ENCODE peak calls at places on chromosomes 7 and 10, in six cellular contexts. One of them, this sample, is unnamed.

GRCh38 chr10:5560844-5561703 is 36.3 kb downstream of the CALML3 start:
- DNase-seq in AG04450: no peak
- DNase-seq in lower leg skin: no peak
- DNase-seq in sigmoid colon: peak
- DNase-seq in GM12865: no peak
- DNase-seq in CD4-positive, alpha-beta T cell: peak
- DNase-seq in this sample: no peak

GRCh38 chr7:44461387-44461786 is 29.1 kb downstream of the NUDCD3 start:
- DNase-seq in AG04450: peak
- DNase-seq in lower leg skin: no peak
- DNase-seq in sigmoid colon: no peak
- DNase-seq in GM12865: peak
- DNase-seq in CD4-positive, alpha-beta T cell: no peak
- DNase-seq in this sample: no peak

GRCh38 chr10:62636825-62637248 is 167.7 kb upstream of the ADO start:
- DNase-seq in AG04450: no peak
- DNase-seq in lower leg skin: no peak
- DNase-seq in sigmoid colon: no peak
- DNase-seq in GM12865: peak
- DNase-seq in CD4-positive, alpha-beta T cell: no peak
- DNase-seq in this sample: no peak

GRCh38 chr7:155807013-155807804 is 5.1 kb downstream of the SHH start:
- DNase-seq in AG04450: no peak
- DNase-seq in lower leg skin: no peak
- DNase-seq in sigmoid colon: no peak
- DNase-seq in GM12865: no peak
- DNase-seq in CD4-positive, alpha-beta T cell: no peak
- DNase-seq in this sample: no peak

GRCh38 chr7:117479480-117480224 is at the start of gene CFTR:
- DNase-seq in AG04450: no peak
- DNase-seq in lower leg skin: no peak
- DNase-seq in sigmoid colon: no peak
- DNase-seq in GM12865: no peak
- DNase-seq in CD4-positive, alpha-beta T cell: no peak
- DNase-seq in this sample: peak

GRCh38 chr7:32670105-32670504 is 174.8 kb downstream of the AVL9 start:
- DNase-seq in AG04450: no peak
- DNase-seq in lower leg skin: no peak
- DNase-seq in sigmoid colon: no peak
- DNase-seq in GM12865: no peak
- DNase-seq in CD4-positive, alpha-beta T cell: no peak
- DNase-seq in this sample: no peak

GRCh38 chr10:11724938-11725776 is 17.0 kb upstream of the ECHDC3 start:
- DNase-seq in AG04450: peak
- DNase-seq in lower leg skin: no peak
- DNase-seq in sigmoid colon: no peak
- DNase-seq in GM12865: peak
- DNase-seq in CD4-positive, alpha-beta T cell: no peak
- DNase-seq in this sample: no peak

GRCh38 chr7:19557726-19558470 is 150.9 kb downstream of the POLR1F start:
- DNase-seq in AG04450: no peak
- DNase-seq in lower leg skin: no peak
- DNase-seq in sigmoid colon: no peak
- DNase-seq in GM12865: no peak
- DNase-seq in CD4-positive, alpha-beta T cell: no peak
- DNase-seq in this sample: no peak

GRCh38 chr7:151687523-151688235 is 168.0 kb upstream of the RHEB start:
- DNase-seq in AG04450: peak
- DNase-seq in lower leg skin: peak
- DNase-seq in sigmoid colon: peak
- DNase-seq in GM12865: no peak
- DNase-seq in CD4-positive, alpha-beta T cell: no peak
- DNase-seq in this sample: peak

GRCh38 chr7:5539013-5539411 is 115.4 kb upstream of the TNRC18 start:
- DNase-seq in AG04450: no peak
- DNase-seq in lower leg skin: no peak
- DNase-seq in sigmoid colon: no peak
- DNase-seq in GM12865: no peak
- DNase-seq in CD4-positive, alpha-beta T cell: no peak
- DNase-seq in this sample: no peak

DNA sequence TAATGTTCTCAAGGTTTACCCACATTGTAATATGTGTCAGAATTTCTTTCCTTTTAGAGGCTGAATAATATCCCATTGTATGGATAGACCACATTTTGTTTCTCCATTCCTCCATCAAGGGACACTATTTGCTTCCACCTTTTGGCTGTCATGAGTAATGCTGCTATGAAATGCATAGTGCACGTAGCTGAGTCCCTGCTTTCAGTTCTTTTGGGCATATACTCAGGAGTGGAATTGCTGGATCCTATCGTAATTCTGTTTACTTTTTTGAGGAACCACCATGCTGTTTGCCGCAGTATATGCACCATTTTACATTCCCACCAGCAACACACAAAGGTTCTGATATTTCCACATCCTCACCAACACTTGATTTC is 60.0 kb downstream of the PRF1 start:
- DNase-seq in AG04450: no peak
- DNase-seq in lower leg skin: no peak
- DNase-seq in sigmoid colon: no peak
- DNase-seq in GM12865: no peak
- DNase-seq in CD4-positive, alpha-beta T cell: no peak
- DNase-seq in this sample: no peak
- TF ChIP-seq CTCF in AG04450: peak
- TF ChIP-seq CTCF in lower leg skin: no peak
- TF ChIP-seq CTCF in sigmoid colon: no peak
- TF ChIP-seq CTCF in GM12865: peak
- TF ChIP-seq CTCF in CD4-positive, alpha-beta T cell: no peak
- TF ChIP-seq CTCF in this sample: no peak

DNA sequence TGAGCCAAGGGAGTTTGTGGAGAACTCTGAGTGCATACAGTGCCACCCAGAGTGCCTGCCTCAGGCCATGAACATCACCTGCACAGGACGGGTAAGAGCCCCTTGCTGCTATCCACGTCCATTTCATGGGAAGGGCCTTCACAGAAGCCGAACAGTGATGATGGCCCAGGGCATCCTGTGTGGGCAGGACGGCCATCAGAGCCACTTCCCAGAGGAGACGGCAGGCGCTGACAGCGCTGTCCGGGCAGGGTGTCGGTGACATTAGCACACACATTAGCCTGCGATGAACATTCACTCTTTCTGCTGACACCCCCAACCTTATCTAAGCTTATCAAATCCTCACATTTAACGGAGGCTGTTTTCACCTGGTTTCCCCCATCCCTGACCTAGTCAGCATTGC is 144.9 kb downstream of the EGFR start:
- DNase-seq in AG04450: no peak
- DNase-seq in lower leg skin: no peak
- DNase-seq in sigmoid colon: no peak
- DNase-seq in GM12865: no peak
- DNase-seq in CD4-positive, alpha-beta T cell: no peak
- DNase-seq in this sample: no peak
- TF ChIP-seq CTCF in AG04450: no peak
- TF ChIP-seq CTCF in lower leg skin: no peak
- TF ChIP-seq CTCF in sigmoid colon: no peak
- TF ChIP-seq CTCF in GM12865: no peak
- TF ChIP-seq CTCF in CD4-positive, alpha-beta T cell: no peak
- TF ChIP-seq CTCF in this sample: no peak

GRCh38 chr7:122803323-122803722 is 82.9 kb downstream of the CADPS2 start:
- DNase-seq in AG04450: no peak
- DNase-seq in lower leg skin: no peak
- DNase-seq in sigmoid colon: no peak
- DNase-seq in GM12865: peak
- DNase-seq in CD4-positive, alpha-beta T cell: no peak
- DNase-seq in this sample: no peak
- TF ChIP-seq CTCF in AG04450: no peak
- TF ChIP-seq CTCF in lower leg skin: no peak
- TF ChIP-seq CTCF in sigmoid colon: no peak
- TF ChIP-seq CTCF in GM12865: peak
- TF ChIP-seq CTCF in CD4-positive, alpha-beta T cell: no peak
- TF ChIP-seq CTCF in this sample: peak

GRCh38 chr7:40186586-40186985 is 51.8 kb downstream of the SUGCT start:
- DNase-seq in AG04450: no peak
- DNase-seq in lower leg skin: no peak
- DNase-seq in sigmoid colon: no peak
- DNase-seq in GM12865: no peak
- DNase-seq in CD4-positive, alpha-beta T cell: no peak
- DNase-seq in this sample: no peak
- TF ChIP-seq CTCF in AG04450: no peak
- TF ChIP-seq CTCF in lower leg skin: no peak
- TF ChIP-seq CTCF in sigmoid colon: no peak
- TF ChIP-seq CTCF in GM12865: no peak
- TF ChIP-seq CTCF in CD4-positive, alpha-beta T cell: no peak
- TF ChIP-seq CTCF in this sample: no peak

GRCh38 chr7:16801111-16801542 is 3.7 kb downstream of the AGR2 start:
- DNase-seq in AG04450: peak
- DNase-seq in lower leg skin: no peak
- DNase-seq in sigmoid colon: no peak
- DNase-seq in GM12865: peak
- DNase-seq in CD4-positive, alpha-beta T cell: no peak
- DNase-seq in this sample: no peak
- TF ChIP-seq CTCF in AG04450: peak
- TF ChIP-seq CTCF in lower leg skin: no peak
- TF ChIP-seq CTCF in sigmoid colon: no peak
- TF ChIP-seq CTCF in GM12865: peak
- TF ChIP-seq CTCF in CD4-positive, alpha-beta T cell: peak
- TF ChIP-seq CTCF in this sample: peak

GRCh38 chr7:130362251-130362650 is 17.6 kb downstream of the CPA5 start:
- DNase-seq in AG04450: no peak
- DNase-seq in lower leg skin: no peak
- DNase-seq in sigmoid colon: peak
- DNase-seq in GM12865: no peak
- DNase-seq in CD4-positive, alpha-beta T cell: no peak
- DNase-seq in this sample: no peak
- TF ChIP-seq CTCF in AG04450: no peak
- TF ChIP-seq CTCF in lower leg skin: no peak
- TF ChIP-seq CTCF in sigmoid colon: no peak
- TF ChIP-seq CTCF in GM12865: no peak
- TF ChIP-seq CTCF in CD4-positive, alpha-beta T cell: no peak
- TF ChIP-seq CTCF in this sample: no peak

GRCh38 chr7:124843336-124843735 is 77.7 kb upstream of the GPR37 start:
- DNase-seq in AG04450: no peak
- DNase-seq in lower leg skin: no peak
- DNase-seq in sigmoid colon: no peak
- DNase-seq in GM12865: no peak
- DNase-seq in CD4-positive, alpha-beta T cell: no peak
- DNase-seq in this sample: no peak

GRCh38 chr7:124839687-124840086 is 74.1 kb upstream of the GPR37 start:
- DNase-seq in AG04450: no peak
- DNase-seq in lower leg skin: no peak
- DNase-seq in sigmoid colon: no peak
- DNase-seq in GM12865: no peak
- DNase-seq in CD4-positive, alpha-beta T cell: no peak
- DNase-seq in this sample: no peak

GRCh38 chr7:124840435-124840834 is 74.8 kb upstream of the GPR37 start:
- DNase-seq in AG04450: no peak
- DNase-seq in lower leg skin: no peak
- DNase-seq in sigmoid colon: no peak
- DNase-seq in GM12865: no peak
- DNase-seq in CD4-positive, alpha-beta T cell: no peak
- DNase-seq in this sample: no peak
- TF ChIP-seq CTCF in AG04450: peak
- TF ChIP-seq CTCF in lower leg skin: no peak
- TF ChIP-seq CTCF in sigmoid colon: no peak
- TF ChIP-seq CTCF in GM12865: no peak
- TF ChIP-seq CTCF in CD4-positive, alpha-beta T cell: no peak
- TF ChIP-seq CTCF in this sample: peak

GRCh38 chr10:111277685-111278084 is 200.9 kb downstream of the ADRA2A start:
- DNase-seq in AG04450: no peak
- DNase-seq in lower leg skin: no peak
- DNase-seq in sigmoid colon: no peak
- DNase-seq in GM12865: no peak
- DNase-seq in CD4-positive, alpha-beta T cell: no peak
- DNase-seq in this sample: no peak

GRCh38 chr10:111281516-111281915 is 204.7 kb downstream of the ADRA2A start:
- DNase-seq in AG04450: no peak
- DNase-seq in lower leg skin: no peak
- DNase-seq in sigmoid colon: no peak
- DNase-seq in GM12865: no peak
- DNase-seq in CD4-positive, alpha-beta T cell: no peak
- DNase-seq in this sample: no peak
- TF ChIP-seq CTCF in AG04450: no peak
- TF ChIP-seq CTCF in lower leg skin: no peak
- TF ChIP-seq CTCF in sigmoid colon: no peak
- TF ChIP-seq CTCF in GM12865: no peak
- TF ChIP-seq CTCF in CD4-positive, alpha-beta T cell: no peak
- TF ChIP-seq CTCF in this sample: peak

DNA sequence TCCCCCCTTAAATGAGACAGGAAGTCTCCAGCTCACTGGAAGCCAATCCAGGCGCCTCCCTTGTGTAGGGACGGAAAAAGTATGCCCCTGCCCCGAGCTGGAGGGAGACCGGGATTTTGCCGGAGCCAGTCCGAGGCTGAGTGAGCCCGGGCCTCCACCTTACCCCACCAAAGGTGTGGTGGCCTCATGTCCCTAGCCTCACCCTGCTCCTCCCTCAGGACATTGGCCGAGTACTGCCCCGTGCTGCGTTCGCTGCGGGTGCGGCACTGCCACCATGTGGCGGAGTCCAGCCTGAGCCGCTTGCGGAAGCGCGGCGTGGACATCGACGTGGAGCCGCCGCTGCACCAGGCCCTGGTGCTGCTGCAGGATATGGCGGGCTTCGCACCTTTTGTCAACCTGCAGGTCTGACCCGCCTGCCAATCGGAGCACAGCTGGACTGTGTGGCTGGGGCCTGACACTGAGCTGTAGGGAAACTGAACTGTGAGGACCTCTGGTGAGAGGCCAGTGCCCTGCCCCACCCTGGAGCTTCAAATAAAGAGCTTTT is 2.0 kb downstream of the FBXL15 start:
- DNase-seq in AG04450: no peak
- DNase-seq in lower leg skin: peak
- DNase-seq in sigmoid colon: peak
- DNase-seq in GM12865: peak
- DNase-seq in CD4-positive, alpha-beta T cell: peak
- DNase-seq in this sample: peak
- TF ChIP-seq CTCF in AG04450: peak
- TF ChIP-seq CTCF in lower leg skin: no peak
- TF ChIP-seq CTCF in sigmoid colon: peak
- TF ChIP-seq CTCF in GM12865: peak
- TF ChIP-seq CTCF in CD4-positive, alpha-beta T cell: peak
- TF ChIP-seq CTCF in this sample: peak